ENCODE peak calls at places on chromosomes 2 and 18, in six cellular contexts. X, G, O, L, B and N are unnamed samples.

GRCh38 chr2:30323499-30323898 is 92.2 kb downstream of the LBH start:
- DNase-seq in X (no peak), L (no peak), O (no peak), B (no peak), G (no peak), N (no peak)

GRCh38 chr2:188315750-188316149 is 24.1 kb downstream of the GULP1 start:
- DNase-seq in X (no peak), O (no peak), L (no peak), G (no peak), B (no peak), N (no peak)

GRCh38 chr2:33272001-33272400 is 204.4 kb upstream of the RASGRP3 start:
- DNase-seq in B (peak), O (no peak), L (peak), X (no peak), G (no peak), N (no peak)

GRCh38 chr2:169767243-169767888 is 31.3 kb upstream of the SSB start:
- DNase-seq in X (peak), L (peak), G (peak), B (peak), O (peak), N (peak)

GRCh38 chr2:232919151-232919550 is 49.1 kb downstream of the SNORC start:
- DNase-seq in X (no peak), G (no peak), B (no peak), L (no peak), O (no peak), N (no peak)

GRCh38 chr18:59536181-59536580 is 161.0 kb downstream of the CCBE1 start:
- DNase-seq in L (no peak), X (peak), O (no peak), B (no peak), G (no peak), N (no peak)

GRCh38 chr2:191933307-191934105 is 86.6 kb upstream of the CAVIN2 start:
- DNase-seq in L (no peak), X (peak), B (peak), O (no peak), G (no peak), N (no peak)

GRCh38 chr2:185608799-185609198 is 129.8 kb upstream of the FSIP2 start:
- DNase-seq in O (no peak), B (peak), X (peak), G (no peak), L (peak), N (no peak)

GRCh38 chr2:3113769-3114168 is 263.8 kb downstream of the EIPR1 start:
- DNase-seq in X (no peak), B (no peak), L (no peak), G (no peak), O (no peak), N (no peak)

GRCh38 chr2:240209493-240209892 is 69.0 kb upstream of the OTOS start:
- DNase-seq in L (no peak), O (no peak), G (no peak), B (no peak), X (no peak), N (no peak)

GRCh38 chr2:20595439-20596192 is 55.3 kb downstream of the HS1BP3 start:
- DNase-seq in L (peak), O (no peak), G (no peak), B (peak), X (peak), N (no peak)

GRCh38 chr2:68755071-68755470 is 20.5 kb downstream of the ARHGAP25 start:
- DNase-seq in B (no peak), O (no peak), G (no peak), X (no peak), L (no peak), N (no peak)

GRCh38 chr2:11975373-11975772 is 228.9 kb downstream of the LPIN1 start:
- DNase-seq in B (no peak), X (no peak), L (no peak), G (no peak), O (no peak), N (no peak)

GRCh38 chr2:236078675-236079255 is 89.4 kb downstream of the GBX2 start:
- DNase-seq in X (no peak), O (no peak), B (no peak), L (no peak), G (no peak), N (peak)

GRCh38 chr2:168889635-168890005 is 610 bp downstream of the SPC25 start:
- DNase-seq in G (no peak), X (no peak), O (no peak), B (no peak), L (no peak), N (no peak)

GRCh38 chr2:144343135-144343534 is 176.8 kb downstream of the ZEB2 start:
- DNase-seq in O (no peak), X (no peak), B (peak), L (no peak), G (no peak), N (no peak)

GRCh38 chr2:119389615-119390306 is 23.0 kb downstream of the DBI start:
- DNase-seq in X (peak), O (peak), B (peak), G (no peak), L (peak), N (no peak)

GRCh38 chr2:233822101-233822771 is 32.1 kb downstream of the HJURP start:
- DNase-seq in G (no peak), B (no peak), L (no peak), X (no peak), O (no peak), N (no peak)

GRCh38 chr18:79591040-79591308 is 88.6 kb upstream of the CTDP1 start:
- DNase-seq in G (no peak), X (no peak), L (no peak), B (no peak), O (no peak), N (no peak)

GRCh38 chr2:128346811-128347558 is 28.3 kb upstream of the HS6ST1 start:
- DNase-seq in L (no peak), B (no peak), O (peak), G (no peak), X (no peak), N (no peak)

GRCh38 chr18:58992301-58993231 is 127.9 kb downstream of the ZNF532 start:
- DNase-seq in O (no peak), B (no peak), X (no peak), L (no peak), G (no peak), N (no peak)

GRCh38 chr18:47627030-47627429 is 303.4 kb downstream of the SMAD2 start:
- DNase-seq in O (no peak), B (no peak), X (no peak), L (no peak), G (no peak), N (no peak)

GRCh38 chr2:99682280-99683060 is 192.7 kb upstream of the REV1 start:
- DNase-seq in B (peak), L (peak), O (no peak), X (peak), G (no peak), N (no peak)

GRCh38 chr18:58670561-58671121 is 624 bp upstream of the MALT1 start:
- DNase-seq in G (no peak), O (no peak), X (peak), B (no peak), L (no peak), N (no peak)

GRCh38 chr2:172807011-172807410 is 71.4 kb downstream of the RAPGEF4 start:
- DNase-seq in X (no peak), B (no peak), L (no peak), O (no peak), G (no peak), N (no peak)

GRCh38 chr2:66489433-66489832 is 54.5 kb downstream of the MEIS1 start:
- DNase-seq in B (no peak), O (no peak), X (no peak), L (no peak), G (no peak), N (no peak)

GRCh38 chr18:27605107-27605834 is 420.2 kb upstream of the CHST9 start:
- DNase-seq in G (peak), O (peak), B (peak), L (peak), X (peak), N (peak)

GRCh38 chr2:185522472-185522871 is 216.1 kb upstream of the FSIP2 start:
- DNase-seq in O (no peak), L (no peak), G (no peak), X (no peak), B (peak), N (no peak)